ENCODE peak calls at places on chromosomes 2 and 18, in nine cellular contexts. H, K, G, W, I, U, Z, L and D are unnamed samples.
A peak's percentile ranks its signal among the peaks of the same experiment; 100 is the strongest.

GRCh38 chr2:132632000-132632649 is 37.9 kb downstream of the LYPD1 start:
- DNase-seq in H (no peak), K (peak; percentile 6), G (no peak), W (peak; percentile 19), I (no peak), U (no peak), Z (peak; percentile 47), L (no peak), D (no peak)

GRCh38 chr2:72138921-72139381 is 8.7 kb downstream of the CYP26B1 start:
- DNase-seq in H (no peak), K (no peak), G (no peak), W (no peak), I (no peak), U (no peak), Z (no peak), L (no peak), D (no peak)

GRCh38 chr2:71833855-71834554 is 313.7 kb downstream of the CYP26B1 start:
- DNase-seq in H (no peak), K (no peak), G (peak; percentile 20), W (no peak), I (no peak), U (no peak), Z (peak; percentile 24), L (no peak), D (no peak)

GRCh38 chr18:33356735-33357134 is 83.8 kb downstream of the CCDC178 start:
- DNase-seq in H (no peak), K (no peak), G (no peak), W (no peak), I (no peak), U (no peak), Z (no peak), L (no peak), D (no peak)

GRCh38 chr18:14784133-14784532 is 36.2 kb downstream of the ANKRD30B start:
- DNase-seq in H (no peak), K (no peak), G (no peak), W (no peak), I (no peak), U (no peak), Z (no peak), L (no peak), D (no peak)

GRCh38 chr18:79354350-79354749 is 41.4 kb upstream of the NFATC1 start:
- DNase-seq in H (no peak), K (no peak), G (no peak), W (no peak), I (no peak), U (no peak), Z (no peak), L (no peak), D (no peak)

GRCh38 chr2:66525609-66526008 is 90.7 kb downstream of the MEIS1 start:
- DNase-seq in H (no peak), K (no peak), G (no peak), W (no peak), I (no peak), U (no peak), Z (no peak), L (no peak), D (no peak)

GRCh38 chr2:167265004-167265403 is 376.7 kb downstream of the XIRP2 start:
- DNase-seq in H (no peak), K (no peak), G (no peak), W (no peak), I (no peak), U (no peak), Z (no peak), L (no peak), D (no peak)

GRCh38 chr18:13620818-13621445 is 105.4 kb downstream of the FAM210A start:
- DNase-seq in H (no peak), K (no peak), G (no peak), W (no peak), I (no peak), U (no peak), Z (no peak), L (no peak), D (no peak)

GRCh38 chr2:181554511-181554910 is 97.3 kb downstream of the ITGA4 start:
- DNase-seq in H (no peak), K (no peak), G (no peak), W (no peak), I (no peak), U (no peak), Z (no peak), L (no peak), D (no peak)

GRCh38 chr2:65064728-65065552 is 8.7 kb downstream of the CEP68 start:
- DNase-seq in H (peak; percentile 49), K (peak; percentile 96), G (peak; percentile 84), W (peak; percentile 85), I (peak; percentile 59), U (peak; percentile 56), Z (peak; percentile 54), L (peak; percentile 51), D (peak; percentile 32)
- TF ChIP-seq POLR2A in H (no peak), K (peak; percentile 14), G (peak; percentile 15), W (no peak), I (no peak), U (no peak), Z (no peak), L (no peak), D (no peak)

GRCh38 chr2:112627060-112628040 is 18.4 kb upstream of the SLC20A1 start:
- DNase-seq in H (no peak), K (peak; percentile 97), G (peak; percentile 62), W (peak; percentile 85), I (peak; percentile 43), U (no peak), Z (no peak), L (no peak), D (no peak)
- TF ChIP-seq POLR2A in H (peak; percentile 27), K (no peak), G (no peak), W (no peak), I (no peak), U (no peak), Z (no peak), L (no peak), D (no peak)

DNA sequence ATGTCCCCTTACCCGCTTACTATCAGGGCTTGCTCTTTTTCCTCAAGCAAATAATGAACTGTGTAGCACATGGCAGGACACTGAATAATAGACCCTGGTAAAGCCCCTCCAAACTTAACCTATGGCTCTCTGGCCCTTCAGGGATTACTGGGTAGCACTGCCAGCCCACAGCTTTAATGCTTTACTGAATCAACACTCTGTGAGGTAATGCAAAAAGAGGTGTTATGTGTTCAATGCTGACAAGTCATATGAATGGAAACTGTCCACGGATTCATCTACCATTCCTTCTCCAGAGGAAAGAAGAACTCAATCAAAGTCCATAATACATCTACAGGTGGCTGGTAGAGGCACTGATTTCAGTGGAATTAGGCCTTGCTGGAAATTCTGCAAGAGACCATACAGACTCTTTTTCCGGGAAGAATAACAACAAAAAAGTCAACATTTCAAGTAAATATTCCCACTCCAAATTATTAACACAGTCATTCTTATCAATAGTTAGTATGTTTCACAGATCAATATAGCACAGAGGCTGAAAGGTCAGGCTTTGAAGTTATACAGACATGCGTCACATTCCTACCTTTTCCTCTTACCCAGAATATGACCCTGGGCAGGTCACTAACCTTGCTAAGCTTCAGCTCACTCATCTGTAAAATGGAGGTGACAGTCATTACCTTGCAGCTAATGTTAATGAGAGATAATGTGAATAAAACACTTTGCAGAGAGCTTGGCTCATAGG is 13.8 kb upstream of the MYOM1 start:
- DNase-seq in H (no peak), K (no peak), G (no peak), W (no peak), I (no peak), U (no peak), Z (no peak), L (no peak), D (no peak)
- TF ChIP-seq POLR2A in H (no peak), K (no peak), G (no peak), W (no peak), I (no peak), U (no peak), Z (no peak), L (no peak), D (no peak)

GRCh38 chr18:21934766-21935015 is 194.1 kb downstream of the MIB1 start:
- DNase-seq in H (no peak), K (no peak), G (no peak), W (no peak), I (no peak), U (no peak), Z (no peak), L (no peak), D (no peak)

GRCh38 chr18:21930177-21930576 is 189.6 kb downstream of the MIB1 start:
- DNase-seq in H (no peak), K (no peak), G (no peak), W (no peak), I (no peak), U (no peak), Z (no peak), L (no peak), D (no peak)

GRCh38 chr18:21933931-21934765 is 193.6 kb downstream of the MIB1 start:
- DNase-seq in H (no peak), K (no peak), G (no peak), W (no peak), I (no peak), U (no peak), Z (no peak), L (no peak), D (no peak)

GRCh38 chr18:21928925-21929324 is 188.3 kb downstream of the MIB1 start:
- DNase-seq in H (no peak), K (no peak), G (no peak), W (no peak), I (no peak), U (no peak), Z (no peak), L (no peak), D (no peak)
- TF ChIP-seq POLR2A in H (no peak), K (no peak), G (no peak), W (no peak), I (no peak), U (no peak), Z (no peak), L (no peak), D (no peak)

GRCh38 chr2:20431772-20432171 is 15.1 kb upstream of the RHOB start:
- DNase-seq in H (no peak), K (no peak), G (no peak), W (no peak), I (peak; percentile 2), U (no peak), Z (no peak), L (no peak), D (no peak)

GRCh38 chr2:20434588-20435294 is 12.1 kb upstream of the RHOB start:
- DNase-seq in H (no peak), K (no peak), G (no peak), W (no peak), I (no peak), U (no peak), Z (peak; percentile 6), L (no peak), D (no peak)

GRCh38 chr2:20433946-20434553 is 12.8 kb upstream of the RHOB start:
- DNase-seq in H (no peak), K (no peak), G (no peak), W (no peak), I (peak; percentile 11), U (no peak), Z (peak; percentile 3), L (no peak), D (no peak)

GRCh38 chr2:20433249-20433648 is 13.6 kb upstream of the RHOB start:
- DNase-seq in H (no peak), K (no peak), G (no peak), W (no peak), I (peak; percentile 12), U (no peak), Z (peak; percentile 2), L (no peak), D (no peak)

DNA sequence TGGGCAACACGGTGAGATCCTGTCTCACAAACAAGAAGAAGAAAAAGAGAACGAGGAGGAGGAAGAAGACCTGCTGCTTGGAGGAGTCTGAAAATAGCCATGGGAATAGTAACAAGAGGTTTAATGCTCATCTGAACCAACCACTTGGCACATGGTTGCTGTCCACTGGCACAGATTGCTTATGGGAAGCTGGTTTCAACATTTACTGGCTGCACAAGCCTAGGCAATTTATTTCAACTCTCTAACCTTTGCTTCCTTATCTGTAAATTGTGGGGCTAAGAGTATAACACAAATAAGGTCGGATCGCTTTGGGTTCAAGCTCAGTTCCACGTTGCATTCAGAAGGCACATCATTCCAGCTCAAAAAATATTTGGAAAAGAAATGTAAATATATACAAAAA is 14.2 kb upstream of the RHOB start:
- DNase-seq in H (no peak), K (no peak), G (no peak), W (no peak), I (no peak), U (no peak), Z (peak; percentile 7), L (no peak), D (no peak)
- TF ChIP-seq POLR2A in H (no peak), K (no peak), G (no peak), W (no peak), I (no peak), U (no peak), Z (no peak), L (no peak), D (no peak)